ENCODE peak calls at places on chromosomes 2 and 18, in five cellular contexts. Z, D, C, K and P are unnamed samples. For H3K4me1, the result is how much of the 10 kb centered on the place peaks cover.

GRCh38 chr2:18378020-18378653 is 182.3 kb downstream of the RDH14 start:
- DNase-seq in Z (no peak), D (peak), C (no peak), K (peak), P (no peak)

GRCh38 chr2:144452169-144453038 is 67.5 kb downstream of the ZEB2 start:
- DNase-seq in Z (no peak), D (no peak), C (no peak), K (no peak), P (no peak)

GRCh38 chr2:199463708-199464613 is 6.2 kb upstream of the SATB2 start:
- DNase-seq in Z (peak), D (no peak), C (no peak), K (no peak), P (no peak)

GRCh38 chr18:22005191-22005824 is 164.1 kb upstream of the GATA6 start:
- DNase-seq in Z (no peak), D (no peak), C (no peak), K (no peak), P (no peak)

GRCh38 chr2:216829533-216829932 is 30.3 kb downstream of the TNP1 start:
- DNase-seq in Z (peak), D (no peak), C (peak), K (no peak), P (peak)

GRCh38 chr2:121135168-121135853 is 149.7 kb downstream of the TFCP2L1 start:
- DNase-seq in Z (no peak), D (no peak), C (no peak), K (no peak), P (no peak)

GRCh38 chr2:25420820-25421237 is 79.1 kb upstream of the DNMT3A start:
- DNase-seq in Z (peak), D (no peak), C (no peak), K (no peak), P (no peak)

GRCh38 chr2:227311861-227312506 is 13.1 kb upstream of the MFF start:
- DNase-seq in Z (no peak), D (no peak), C (no peak), K (no peak), P (no peak)

GRCh38 chr2:11753452-11753885 is 7.0 kb downstream of the LPIN1 start:
- DNase-seq in Z (peak), D (no peak), C (peak), K (peak), P (no peak)

GRCh38 chr2:132392211-132392610 is 24.4 kb upstream of the GPR39 start:
- DNase-seq in Z (no peak), D (no peak), C (no peak), K (no peak), P (no peak)

GRCh38 chr18:39624934-39625333 is 2059.3 kb upstream of the CELF4 start:
- DNase-seq in Z (no peak), D (no peak), C (no peak), K (no peak), P (no peak)

GRCh38 chr2:98715812-98716451 is 15.0 kb downstream of the MGAT4A start:
- DNase-seq in Z (no peak), D (no peak), C (no peak), K (peak), P (no peak)

GRCh38 chr2:126614529-126615279 is 41.3 kb upstream of the GYPC start:
- DNase-seq in Z (no peak), D (no peak), C (no peak), K (no peak), P (no peak)

GRCh38 chr2:151852260-151853069 is 24.2 kb upstream of the ARL5A start:
- DNase-seq in Z (no peak), D (no peak), C (no peak), K (no peak), P (no peak)

GRCh38 chr2:111617804-111618576 is 266.0 kb downstream of the ANAPC1 start:
- DNase-seq in Z (no peak), D (no peak), C (peak), K (no peak), P (peak)

GRCh38 chr2:190023860-190024259 is 38.7 kb downstream of the MSTN start:
- DNase-seq in Z (no peak), D (no peak), C (no peak), K (peak), P (no peak)

GRCh38 chr2:18446715-18447114 is 113.7 kb downstream of the RDH14 start:
- DNase-seq in Z (no peak), D (no peak), C (no peak), K (no peak), P (no peak)

GRCh38 chr2:142682528-142682927 is 194.9 kb upstream of the KYNU start:
- DNase-seq in Z (no peak), D (no peak), C (no peak), K (no peak), P (no peak)

GRCh38 chr18:48152549-48152948 is 222.1 kb upstream of the SMAD2 start:
- DNase-seq in Z (no peak), D (no peak), C (no peak), K (no peak), P (peak)

GRCh38 chr2:74552914-74553811 is 579 bp downstream of the LOXL3 start:
- DNase-seq in Z (no peak), D (no peak), C (no peak), K (no peak), P (no peak)

GRCh38 chr18:22606563-22607283 is 189.0 kb upstream of the CTAGE1 start:
- DNase-seq in Z (no peak), D (no peak), C (no peak), K (no peak), P (no peak)

GRCh38 chr2:230762317-230762896 is 49.8 kb downstream of the CAB39 start:
- DNase-seq in Z (peak), D (no peak), C (no peak), K (peak), P (no peak)

GRCh38 chr18:76592981-76593381 is 97.9 kb upstream of the ZNF516 start:
- DNase-seq in Z (no peak), D (no peak), C (no peak), K (no peak), P (no peak)

GRCh38 chr18:10526211-10526949 is 553 bp downstream of the NAPG start:
- DNase-seq in Z (peak), D (peak), C (peak), K (peak), P (peak)

GRCh38 chr2:219642064-219642444 is 14.6 kb downstream of the SLC4A3 start:
- DNase-seq in Z (no peak), D (no peak), C (no peak), K (no peak), P (no peak)

GRCh38 chr2:37775908-37776250 is 104.4 kb upstream of the CDC42EP3 start:
- DNase-seq in Z (no peak), D (peak), C (no peak), K (no peak), P (no peak)

GRCh38 chr2:62653582-62654422 is 51.7 kb upstream of the EHBP1 start:
- DNase-seq in Z (no peak), D (no peak), C (no peak), K (no peak), P (no peak)

GRCh38 chr2:189860161-189860560 is 75.9 kb downstream of the PMS1 start:
- DNase-seq in Z (no peak), D (no peak), C (no peak), K (no peak), P (no peak)

GRCh38 chr2:33489835-33490431 is 13.5 kb downstream of the RASGRP3 start:
- DNase-seq in Z (no peak), D (no peak), C (no peak), K (no peak), P (no peak)
- H3K4me1 ChIP-seq in Z (under half), D (under half), C (under half), K (under half), P (under half)

GRCh38 chr2:172693529-172694185 is 42.0 kb upstream of the RAPGEF4 start:
- DNase-seq in Z (no peak), D (no peak), C (no peak), K (peak), P (no peak)

GRCh38 chr2:172693037-172693436 is 42.6 kb upstream of the RAPGEF4 start:
- DNase-seq in Z (peak), D (peak), C (no peak), K (peak), P (no peak)

GRCh38 chr2:172701250-172701649 is 34.4 kb upstream of the RAPGEF4 start:
- DNase-seq in Z (no peak), D (no peak), C (no peak), K (no peak), P (no peak)

GRCh38 chr2:172702451-172702850 is 33.2 kb upstream of the RAPGEF4 start:
- DNase-seq in Z (no peak), D (no peak), C (no peak), K (no peak), P (no peak)

DNA sequence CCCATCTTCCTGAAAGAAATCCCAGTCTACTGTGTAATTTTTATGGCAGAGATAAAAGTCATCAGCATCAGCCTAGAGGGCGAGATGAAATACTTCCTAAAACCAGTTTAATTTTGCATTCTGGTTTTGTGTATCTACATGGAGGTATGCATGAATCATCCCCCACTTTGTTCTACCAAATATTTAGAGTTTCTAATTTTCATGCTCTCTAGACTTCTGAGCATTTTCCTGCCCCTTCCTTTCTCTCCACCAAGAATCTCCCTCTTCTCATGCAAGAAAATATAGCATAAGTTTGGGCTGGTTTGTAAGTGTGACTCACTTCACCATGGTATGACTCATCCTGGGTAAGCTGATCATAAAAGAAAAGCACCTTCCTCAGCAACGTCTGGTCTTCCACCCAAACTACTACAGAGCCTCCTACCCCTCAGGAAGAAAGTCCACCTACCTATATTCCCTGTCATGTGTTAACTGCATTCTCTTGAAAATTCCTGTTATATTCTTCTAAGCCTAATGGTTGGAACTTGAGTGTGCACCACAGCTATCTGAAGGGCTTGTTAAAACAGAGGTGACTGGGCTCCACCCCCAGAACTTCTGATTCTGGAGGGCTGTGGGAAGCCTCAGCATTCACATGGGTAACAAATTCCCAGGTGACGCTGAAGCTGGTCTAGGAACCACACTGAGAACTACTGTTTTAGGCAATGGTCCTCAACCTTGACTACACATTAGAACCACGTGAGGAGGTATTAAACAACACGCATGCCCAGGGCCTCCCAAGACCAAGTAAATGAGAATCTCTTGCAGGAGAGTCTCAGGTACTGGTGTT is 37.4 kb upstream of the RAPGEF4 start:
- DNase-seq in Z (no peak), D (no peak), C (no peak), K (peak), P (no peak)
- H3K27ac ChIP-seq in Z (no peak), D (no peak), C (no peak), K (no peak), P (no peak)

GRCh38 chr2:20035961-20036666 is 15.3 kb downstream of the LAPTM4A start:
- DNase-seq in Z (no peak), D (no peak), C (no peak), K (no peak), P (no peak)
- H3K4me1 ChIP-seq in Z (under half), D (under half), C (under half), K (under half), P (under half)

GRCh38 chr2:6721395-6721794 is 144.3 kb downstream of the CMPK2 start:
- DNase-seq in Z (no peak), D (no peak), C (no peak), K (no peak), P (no peak)

GRCh38 chr2:6723865-6724571 is 141.7 kb downstream of the CMPK2 start:
- DNase-seq in Z (no peak), D (no peak), C (no peak), K (no peak), P (no peak)

GRCh38 chr2:6722574-6722973 is 143.1 kb downstream of the CMPK2 start:
- DNase-seq in Z (no peak), D (no peak), C (no peak), K (no peak), P (no peak)

GRCh38 chr2:6728156-6728555 is 137.6 kb downstream of the CMPK2 start:
- DNase-seq in Z (no peak), D (no peak), C (no peak), K (no peak), P (no peak)

GRCh38 chr2:6724572-6725140 is 141.1 kb downstream of the CMPK2 start:
- DNase-seq in Z (no peak), D (no peak), C (no peak), K (no peak), P (no peak)
- H3K27ac ChIP-seq in Z (no peak), D (no peak), C (no peak), K (no peak), P (no peak)

GRCh38 chr2:28407131-28407975 is 14.7 kb downstream of the FOSL2 start:
- DNase-seq in Z (no peak), D (no peak), C (peak), K (no peak), P (no peak)
- H3K4me1 ChIP-seq in Z (under half), D (under half), C (half or more), K (half or more), P (under half)

GRCh38 chr2:64749446-64749845 is 95.7 kb upstream of the SERTAD2 start:
- DNase-seq in Z (no peak), D (no peak), C (no peak), K (peak), P (no peak)
- H3K27ac ChIP-seq in Z (peak), D (peak), C (peak), K (peak), P (peak)

GRCh38 chr2:28378679-28379392 is 13.8 kb upstream of the FOSL2 start:
- DNase-seq in Z (no peak), D (no peak), C (no peak), K (no peak), P (no peak)
- H3K4me1 ChIP-seq in Z (under half), D (under half), C (under half), K (under half), P (under half)

GRCh38 chr2:215431290-215431689 is 4.6 kb downstream of the FN1 start:
- DNase-seq in Z (no peak), D (no peak), C (no peak), K (no peak), P (no peak)
- H3K27ac ChIP-seq in Z (peak), D (no peak), C (no peak), K (no peak), P (no peak)

DNA sequence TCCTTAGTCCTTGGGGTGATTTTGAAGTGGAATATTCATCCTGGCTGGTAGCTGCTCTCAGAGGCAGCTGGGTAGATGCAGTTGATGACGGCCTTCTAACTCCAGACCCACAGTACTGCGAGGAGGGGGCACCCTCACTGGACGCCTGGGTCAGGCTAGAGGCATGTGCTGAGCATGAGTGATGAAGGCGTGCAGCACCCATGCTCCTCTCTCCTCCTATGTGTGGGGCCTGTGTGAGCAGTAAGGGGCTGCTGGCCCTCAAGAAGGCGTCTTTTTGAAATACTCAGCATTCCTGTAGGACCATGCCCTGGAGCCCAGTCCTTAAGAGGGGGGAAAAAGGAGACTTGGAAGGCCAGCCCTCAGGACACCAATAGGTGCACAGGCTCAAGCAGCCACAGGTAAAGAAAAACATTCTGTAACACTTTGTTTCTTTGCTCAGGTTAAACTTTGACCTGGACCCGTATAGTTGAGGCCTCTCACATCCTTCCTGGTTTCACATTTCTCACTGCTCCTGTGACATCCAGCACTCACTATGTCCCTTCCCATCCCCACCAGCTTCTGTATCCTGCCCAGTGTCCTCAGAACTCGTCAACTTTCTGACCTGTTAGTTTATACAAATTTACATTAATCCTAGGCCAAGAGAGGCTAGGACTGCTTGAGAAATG is 64.4 kb downstream of the CD8B2 start:
- DNase-seq in Z (no peak), D (no peak), C (no peak), K (no peak), P (no peak)
- H3K4me1 ChIP-seq in Z (under half), D (under half), C (under half), K (under half), P (under half)